ENCODE peak calls at places on chromosomes 2 and 18, in four cellular contexts. T is H1, B is HepG2, J is GM12878. Q is an unnamed sample.

GRCh38 chr2:129710670-129711495 is 268.6 kb upstream of the RAB6C start:
- DNase-seq in T (no peak), B (no peak), J (no peak), Q (no peak)

GRCh38 chr18:29174891-29175290 is 998.0 kb upstream of the CDH2 start:
- DNase-seq in T (no peak), B (no peak), J (no peak), Q (no peak)

GRCh38 chr2:181628590-181629585 is 28.0 kb downstream of the CERKL start:
- DNase-seq in T (no peak), B (no peak), J (no peak), Q (no peak)

GRCh38 chr2:143732931-143733330 is 603.7 kb downstream of the ARHGAP15 start:
- DNase-seq in T (no peak), B (no peak), J (no peak), Q (no peak)

GRCh38 chr2:150487537-150488429 is at the start of gene RND3:
- DNase-seq in T (peak; percentile 91), B (peak; percentile 87), J (no peak), Q (peak; percentile 58)

GRCh38 chr2:100046961-100047950 is 95.1 kb downstream of the AFF3 start:
- DNase-seq in T (no peak), B (no peak), J (no peak), Q (peak; percentile 14)

GRCh38 chr2:85577386-85578242 is at the start of gene VAMP8:
- DNase-seq in T (peak; percentile 80), B (peak; percentile 44), J (no peak), Q (peak; percentile 87)

GRCh38 chr2:98472132-98472650 is 27.5 kb downstream of the INPP4A start:
- DNase-seq in T (no peak), B (no peak), J (no peak), Q (no peak)

GRCh38 chr2:227877359-227878309 is 6.2 kb downstream of the DAW1 start:
- DNase-seq in T (no peak), B (no peak), J (no peak), Q (no peak)

GRCh38 chr18:48795696-48796095 is 155.1 kb downstream of the SMAD7 start:
- DNase-seq in T (no peak), B (no peak), J (no peak), Q (no peak)

GRCh38 chr2:234550511-234551107 is 53.7 kb upstream of the ARL4C start:
- DNase-seq in T (peak; percentile 69), B (peak; percentile 73), J (peak; percentile 13), Q (peak; percentile 43)

GRCh38 chr2:191001624-191002023 is 12.3 kb downstream of the STAT1 start:
- DNase-seq in T (no peak), B (no peak), J (no peak), Q (no peak)

GRCh38 chr2:234251326-234252271 is 201.1 kb downstream of the SPP2 start:
- DNase-seq in T (no peak), B (peak; percentile 10), J (no peak), Q (no peak)

GRCh38 chr2:133541797-133542196 is 26.5 kb downstream of the NCKAP5 start:
- DNase-seq in T (no peak), B (no peak), J (no peak), Q (no peak)

GRCh38 chr2:25417715-25418369 is 76.1 kb upstream of the DNMT3A start:
- DNase-seq in T (no peak), B (no peak), J (peak; percentile 96), Q (peak; percentile 64)

GRCh38 chr18:50695431-50696176 is 124.2 kb downstream of the MRO start:
- DNase-seq in T (no peak), B (no peak), J (no peak), Q (no peak)

GRCh38 chr18:32057624-32058165 is 34.0 kb upstream of the RNF138 start:
- DNase-seq in T (no peak), B (no peak), J (no peak), Q (peak; percentile 19)

GRCh38 chr2:121530210-121530562 is 494 bp upstream of the RNU4ATAC start:
- DNase-seq in T (peak; percentile 88), B (peak; percentile 87), J (peak; percentile 52), Q (peak; percentile 66)

GRCh38 chr2:80454628-80455027 is 150.1 kb upstream of the LRRTM1 start:
- DNase-seq in T (no peak), B (no peak), J (no peak), Q (no peak)

GRCh38 chr2:216619411-216620393 is 13.5 kb upstream of the IGFBP2 start:
- DNase-seq in T (peak; percentile 57), B (peak; percentile 62), J (no peak), Q (no peak)

GRCh38 chr2:37877457-37878315 is 47.4 kb upstream of the RMDN2 start:
- DNase-seq in T (no peak), B (peak; percentile 62), J (no peak), Q (peak; percentile 67)

GRCh38 chr18:24910217-24910616 is 441.7 kb downstream of the ZNF521 start:
- DNase-seq in T (no peak), B (no peak), J (no peak), Q (no peak)

DNA sequence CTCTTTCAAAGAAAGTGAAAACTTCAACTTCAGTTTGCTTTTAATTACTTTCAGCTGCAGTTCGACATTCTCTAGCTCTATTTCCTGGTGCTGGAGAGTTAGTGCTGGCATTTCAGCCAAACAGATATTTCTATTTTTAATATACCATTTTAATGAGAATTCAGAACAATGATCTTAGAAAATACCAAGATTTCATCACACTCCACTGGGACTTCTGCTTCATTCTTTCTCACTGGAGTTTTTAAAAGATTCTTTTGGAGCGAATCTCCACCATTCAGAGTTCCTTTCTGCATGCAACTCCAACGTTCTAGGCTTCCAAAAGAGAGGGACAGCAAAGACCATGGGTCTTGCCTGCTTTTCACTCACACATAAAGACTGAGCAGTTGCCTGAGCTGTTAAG is 94.2 kb downstream of the CABLES1 start:
- DNase-seq in T (no peak), B (no peak), J (no peak), Q (no peak)
- TF ChIP-seq KDM1A in T (no peak), B (no peak), J (no peak), Q (no peak)

DNA sequence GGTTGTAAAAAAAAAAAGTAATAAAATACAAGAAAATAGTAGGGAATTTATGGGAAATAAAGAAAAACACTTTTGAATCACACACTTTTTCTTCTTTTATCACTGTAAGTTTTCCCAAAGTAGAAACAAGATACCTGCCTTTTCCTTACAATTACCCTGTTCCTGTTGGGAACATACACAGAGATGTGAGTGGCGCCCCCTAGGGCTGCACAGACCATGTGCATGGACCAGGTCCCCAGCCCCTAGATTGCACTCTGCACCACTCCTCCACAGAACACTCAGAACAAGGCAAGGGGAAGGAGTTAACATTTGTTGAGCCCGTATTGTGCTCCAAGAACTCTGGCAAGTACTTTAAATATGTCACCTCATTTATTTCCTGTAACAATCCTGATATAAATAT is 118.7 kb upstream of the NRP2 start:
- DNase-seq in T (peak; percentile 82), B (no peak), J (no peak), Q (peak; percentile 24)
- TF ChIP-seq ATF3 in T (no peak), B (no peak), J (no peak), Q (no peak)

GRCh38 chr2:119409506-119409905 is 22.1 kb upstream of the TMEM37 start:
- DNase-seq in T (no peak), B (no peak), J (no peak), Q (no peak)

GRCh38 chr2:119405151-119405550 is 26.5 kb upstream of the TMEM37 start:
- DNase-seq in T (no peak), B (no peak), J (no peak), Q (no peak)

GRCh38 chr2:119407430-119408220 is 24.0 kb upstream of the TMEM37 start:
- DNase-seq in T (peak; percentile 69), B (peak; percentile 73), J (peak; percentile 32), Q (peak; percentile 78)

GRCh38 chr2:119402645-119403560 is 28.8 kb upstream of the TMEM37 start:
- DNase-seq in T (no peak), B (no peak), J (no peak), Q (no peak)

DNA sequence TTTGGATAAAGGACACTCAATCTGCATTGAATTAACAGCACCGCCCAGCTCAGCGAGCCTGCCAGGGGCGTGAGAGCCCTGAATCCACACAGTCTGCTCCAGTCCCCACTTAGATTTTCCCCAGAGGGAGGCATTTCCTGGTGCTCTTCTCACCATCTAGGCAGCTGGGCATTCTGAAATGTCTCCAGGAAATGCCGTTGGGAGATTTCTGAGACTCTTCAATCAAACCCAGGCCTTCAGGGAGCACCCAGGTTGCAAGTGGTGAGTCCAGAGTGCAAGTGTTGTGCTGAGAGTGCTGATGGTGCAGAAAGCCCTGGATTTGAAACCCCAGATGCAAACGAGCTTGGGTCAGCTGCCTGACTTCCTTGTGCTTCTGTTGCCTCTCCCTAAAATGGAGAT is 23.4 kb upstream of the TMEM37 start:
- DNase-seq in T (no peak), B (no peak), J (no peak), Q (no peak)
- TF ChIP-seq HDAC6 in T (no peak), B (no peak), J (no peak), Q (no peak)

GRCh38 chr2:156565066-156565710 is 129.0 kb downstream of the GPD2 start:
- DNase-seq in T (no peak), B (no peak), J (no peak), Q (no peak)
- TF ChIP-seq KDM1A in T (no peak), B (no peak), J (no peak), Q (no peak)

Q was measured in K562.